ENCODE peak calls at places on chromosome 1, in four cellular contexts. One of them, this sample, is unnamed.

GRCh38 chr1:110337704-110338199 is 1.4 kb upstream of the RBM15 start:
- DNase-seq in WTC11: peak
- DNase-seq in NCI-H1048: no peak
- DNase-seq in body of pancreas: peak
- DNase-seq in this sample: peak

GRCh38 chr1:23393706-23394105 is 24.1 kb upstream of the ZNF436 start:
- DNase-seq in WTC11: no peak
- DNase-seq in NCI-H1048: no peak
- DNase-seq in body of pancreas: peak
- DNase-seq in this sample: no peak

GRCh38 chr1:236468625-236469024 is 55.2 kb upstream of the LGALS8 start:
- DNase-seq in WTC11: no peak
- DNase-seq in NCI-H1048: no peak
- DNase-seq in body of pancreas: no peak
- DNase-seq in this sample: no peak

GRCh38 chr1:168783831-168784230 is 54.8 kb upstream of the DPT start:
- DNase-seq in WTC11: no peak
- DNase-seq in NCI-H1048: no peak
- DNase-seq in body of pancreas: no peak
- DNase-seq in this sample: no peak

GRCh38 chr1:205144751-205145150 is 23.0 kb upstream of the RBBP5 start:
- DNase-seq in WTC11: no peak
- DNase-seq in NCI-H1048: no peak
- DNase-seq in body of pancreas: no peak
- DNase-seq in this sample: no peak

GRCh38 chr1:218357893-218358232 is 12.7 kb downstream of the TGFB2 start:
- DNase-seq in WTC11: no peak
- DNase-seq in NCI-H1048: no peak
- DNase-seq in body of pancreas: no peak
- DNase-seq in this sample: no peak

GRCh38 chr1:207218512-207219352 is 102.7 kb upstream of the CD55 start:
- DNase-seq in WTC11: no peak
- DNase-seq in NCI-H1048: no peak
- DNase-seq in body of pancreas: peak
- DNase-seq in this sample: no peak

GRCh38 chr1:29825941-29826415 is 589.7 kb downstream of the PTPRU start:
- DNase-seq in WTC11: no peak
- DNase-seq in NCI-H1048: no peak
- DNase-seq in body of pancreas: no peak
- DNase-seq in this sample: no peak

GRCh38 chr1:112759228-112759627 is 44.1 kb upstream of the PPM1J start:
- DNase-seq in WTC11: no peak
- DNase-seq in NCI-H1048: no peak
- DNase-seq in body of pancreas: no peak
- DNase-seq in this sample: no peak

GRCh38 chr1:223363856-223364684 is at the start of gene SUSD4:
- DNase-seq in WTC11: peak
- DNase-seq in NCI-H1048: peak
- DNase-seq in body of pancreas: peak
- DNase-seq in this sample: peak

GRCh38 chr1:115198938-115199337 is 109.6 kb upstream of the TSPAN2 start:
- DNase-seq in WTC11: no peak
- DNase-seq in NCI-H1048: no peak
- DNase-seq in body of pancreas: peak
- DNase-seq in this sample: peak

GRCh38 chr1:198024782-198025181 is 107.6 kb downstream of the LHX9 start:
- DNase-seq in WTC11: no peak
- DNase-seq in NCI-H1048: no peak
- DNase-seq in body of pancreas: no peak
- DNase-seq in this sample: no peak

GRCh38 chr1:23616292-23616822 is 57.1 kb upstream of the ID3 start:
- DNase-seq in WTC11: no peak
- DNase-seq in NCI-H1048: no peak
- DNase-seq in body of pancreas: no peak
- DNase-seq in this sample: no peak

GRCh38 chr1:15941044-15941840 is 34.7 kb downstream of the ZBTB17 start:
- DNase-seq in WTC11: no peak
- DNase-seq in NCI-H1048: no peak
- DNase-seq in body of pancreas: no peak
- DNase-seq in this sample: no peak

GRCh38 chr1:3910769-3911520 is 10.9 kb upstream of the C1orf174 start:
- DNase-seq in WTC11: peak
- DNase-seq in NCI-H1048: peak
- DNase-seq in body of pancreas: peak
- DNase-seq in this sample: peak

GRCh38 chr1:237799762-237800474 is 90.8 kb downstream of the ZP4 start:
- DNase-seq in WTC11: peak
- DNase-seq in NCI-H1048: peak
- DNase-seq in body of pancreas: peak
- DNase-seq in this sample: peak

GRCh38 chr1:59028052-59028451 is 244.2 kb upstream of the JUN start:
- DNase-seq in WTC11: no peak
- DNase-seq in NCI-H1048: no peak
- DNase-seq in body of pancreas: no peak
- DNase-seq in this sample: peak

GRCh38 chr1:201361652-201362504 is 15.6 kb downstream of the TNNT2 start:
- DNase-seq in WTC11: peak
- DNase-seq in NCI-H1048: peak
- DNase-seq in body of pancreas: peak
- DNase-seq in this sample: peak

GRCh38 chr1:48028218-48028804 is 31.1 kb upstream of the TRABD2B start:
- DNase-seq in WTC11: peak
- DNase-seq in NCI-H1048: no peak
- DNase-seq in body of pancreas: no peak
- DNase-seq in this sample: no peak

This sample was measured in colonic mucosa.